ENCODE peak calls at places on chromosomes 13 and 19, in seven cellular contexts. N is HEK293T, J is fibroblast of mammary gland, U is germinal center, Y is H4, C is osteocyte, F is NCI-H1930. A is an unnamed sample.

GRCh38 chr19:39402417-39403297 is 4.0 kb upstream of the ZFP36 start:
- DNase-seq in N (no peak), J (peak; percentile 94), U (peak; percentile 72), Y (peak; percentile 90), C (peak; percentile 95), F (peak; percentile 25), A (peak; percentile 88)

GRCh38 chr13:98289339-98289935 is 112.4 kb upstream of the RNF113B start:
- DNase-seq in N (no peak), J (no peak), U (no peak), Y (no peak), C (no peak), F (no peak), A (no peak)

GRCh38 chr19:51185868-51186215 is 39.0 kb upstream of the CD33 start:
- DNase-seq in N (no peak), J (no peak), U (no peak), Y (no peak), C (peak; percentile 78), F (no peak), A (no peak)

GRCh38 chr19:19433666-19434213 is 28.3 kb downstream of the GATAD2A start:
- DNase-seq in N (no peak), J (no peak), U (no peak), Y (no peak), C (no peak), F (no peak), A (no peak)

GRCh38 chr19:42051166-42052115 is 18.6 kb downstream of the GRIK5 start:
- DNase-seq in N (no peak), J (peak; percentile 6), U (no peak), Y (no peak), C (no peak), F (no peak), A (no peak)

GRCh38 chr13:109249780-109250528 is 536.4 kb downstream of the IRS2 start:
- DNase-seq in N (no peak), J (no peak), U (no peak), Y (no peak), C (no peak), F (no peak), A (no peak)

GRCh38 chr19:21321996-21322395 is 7.2 kb downstream of the ZNF708 start:
- DNase-seq in N (no peak), J (peak; percentile 23), U (no peak), Y (no peak), C (no peak), F (no peak), A (no peak)

GRCh38 chr13:45162194-45162593 is 38.7 kb downstream of the KCTD4 start:
- DNase-seq in N (no peak), J (peak; percentile 50), U (no peak), Y (peak; percentile 56), C (no peak), F (no peak), A (no peak)

GRCh38 chr19:17803264-17803896 is 8.4 kb downstream of the B3GNT3 start:
- DNase-seq in N (no peak), J (no peak), U (no peak), Y (no peak), C (no peak), F (no peak), A (peak; percentile 62)

GRCh38 chr19:39145180-39145953 is 19.8 kb downstream of the PAK4 start:
- DNase-seq in N (no peak), J (no peak), U (no peak), Y (no peak), C (no peak), F (no peak), A (no peak)

GRCh38 chr19:19538077-19538764 is at the start of gene CILP2:
- DNase-seq in N (peak; percentile 88), J (no peak), U (peak; percentile 77), Y (no peak), C (peak; percentile 87), F (no peak), A (peak; percentile 73)

GRCh38 chr13:79423801-79424642 is 18.0 kb upstream of the RBM26 start:
- DNase-seq in N (peak; percentile 60), J (peak; percentile 65), U (peak; percentile 22), Y (peak; percentile 21), C (no peak), F (no peak), A (peak; percentile 80)

GRCh38 chr13:90713436-90714133 is 633.9 kb upstream of the MIR17HG start:
- DNase-seq in N (no peak), J (no peak), U (no peak), Y (no peak), C (no peak), F (no peak), A (no peak)

GRCh38 chr19:14559916-14560775 is 11.7 kb downstream of the NDUFB7 start:
- DNase-seq in N (no peak), J (no peak), U (no peak), Y (no peak), C (no peak), F (no peak), A (no peak)

GRCh38 chr19:17743874-17744273 is 7.4 kb upstream of the FCHO1 start:
- DNase-seq in N (no peak), J (peak; percentile 56), U (no peak), Y (no peak), C (no peak), F (no peak), A (no peak)

GRCh38 chr19:7722231-7722651 is 9.7 kb downstream of the CLEC4G start:
- DNase-seq in N (no peak), J (no peak), U (no peak), Y (no peak), C (no peak), F (no peak), A (no peak)

GRCh38 chr13:79211377-79211776 is 194.7 kb downstream of the RBM26 start:
- DNase-seq in N (no peak), J (no peak), U (no peak), Y (no peak), C (no peak), F (no peak), A (no peak)

GRCh38 chr13:113119166-113119821 is 3.3 kb upstream of the F10 start:
- DNase-seq in N (no peak), J (no peak), U (no peak), Y (no peak), C (peak; percentile 57), F (no peak), A (no peak)

GRCh38 chr13:44415815-44416214 is 42.2 kb downstream of the SERP2 start:
- DNase-seq in N (no peak), J (no peak), U (no peak), Y (no peak), C (no peak), F (no peak), A (no peak)

GRCh38 chr13:99196466-99197256 is 4.0 kb upstream of the UBAC2 start:
- DNase-seq in N (no peak), J (no peak), U (no peak), Y (no peak), C (no peak), F (no peak), A (peak; percentile 81)

GRCh38 chr13:48125794-48126228 is 30.9 kb upstream of the MED4 start:
- DNase-seq in N (no peak), J (peak; percentile 49), U (no peak), Y (no peak), C (no peak), F (no peak), A (no peak)

GRCh38 chr13:65830411-65831172 is 1399.5 kb downstream of the PCDH9 start:
- DNase-seq in N (peak; percentile 48), J (no peak), U (no peak), Y (no peak), C (no peak), F (no peak), A (no peak)

GRCh38 chr19:4375164-4375619 is 25.2 kb downstream of the SH3GL1 start:
- DNase-seq in N (no peak), J (no peak), U (no peak), Y (no peak), C (no peak), F (no peak), A (no peak)

GRCh38 chr19:6221220-6221877 is 58.4 kb downstream of the MLLT1 start:
- DNase-seq in N (no peak), J (no peak), U (no peak), Y (no peak), C (no peak), F (no peak), A (no peak)

GRCh38 chr13:48733739-48734329 is 80.1 kb downstream of the CYSLTR2 start:
- DNase-seq in N (no peak), J (peak; percentile 48), U (no peak), Y (no peak), C (no peak), F (no peak), A (no peak)

GRCh38 chr13:47256618-47257017 is 359.8 kb upstream of the HTR2A start:
- DNase-seq in N (no peak), J (peak; percentile 96), U (no peak), Y (no peak), C (no peak), F (no peak), A (no peak)

GRCh38 chr19:584240-585001 is 5.3 kb upstream of the HCN2 start:
- DNase-seq in N (peak; percentile 77), J (peak; percentile 32), U (peak; percentile 82), Y (no peak), C (no peak), F (no peak), A (peak; percentile 87)

GRCh38 chr19:42301646-42302204 is at the start of gene PRR19:
- DNase-seq in N (no peak), J (no peak), U (no peak), Y (no peak), C (no peak), F (no peak), A (peak; percentile 62)

GRCh38 chr19:31377736-31378135 is 28.5 kb upstream of the TSHZ3 start:
- DNase-seq in N (no peak), J (peak; percentile 48), U (no peak), Y (no peak), C (no peak), F (no peak), A (no peak)

GRCh38 chr13:106493569-106493968 is 41.9 kb downstream of the EFNB2 start:
- DNase-seq in N (no peak), J (no peak), U (peak; percentile 32), Y (no peak), C (no peak), F (no peak), A (no peak)

GRCh38 chr19:10565028-10565566 is 713 bp downstream of the KRI1 start:
- DNase-seq in N (peak; percentile 60), J (peak; percentile 40), U (peak; percentile 84), Y (peak; percentile 27), C (no peak), F (no peak), A (peak; percentile 85)

GRCh38 chr13:50197705-50198104 is 182.5 kb downstream of the KCNRG start:
- DNase-seq in N (no peak), J (peak; percentile 74), U (no peak), Y (no peak), C (no peak), F (no peak), A (no peak)

GRCh38 chr19:4376991-4377781 is 23.2 kb downstream of the SH3GL1 start:
- DNase-seq in N (no peak), J (peak; percentile 57), U (no peak), Y (no peak), C (no peak), F (no peak), A (no peak)

GRCh38 chr13:25732146-25732865 is 319.5 kb downstream of the SHISA2 start:
- DNase-seq in N (no peak), J (peak; percentile 14), U (no peak), Y (peak; percentile 9), C (no peak), F (no peak), A (no peak)

GRCh38 chr19:42568006-42568405 is 26.7 kb downstream of the CEACAM8 start:
- DNase-seq in N (no peak), J (no peak), U (no peak), Y (no peak), C (no peak), F (no peak), A (no peak)

GRCh38 chr19:43718627-43719377 is 2.9 kb downstream of the IRGC start:
- DNase-seq in N (no peak), J (no peak), U (no peak), Y (no peak), C (no peak), F (no peak), A (no peak)

GRCh38 chr13:69300131-69300530 is 807.5 kb upstream of the ATXN8OS start:
- DNase-seq in N (no peak), J (no peak), U (no peak), Y (no peak), C (no peak), F (no peak), A (no peak)

GRCh38 chr13:50592412-50593145 is 250.9 kb downstream of the DLEU7 start:
- DNase-seq in N (no peak), J (peak; percentile 86), U (no peak), Y (peak; percentile 41), C (no peak), F (no peak), A (no peak)